ENCODE peak calls at places on chromosomes 3 and 15, in ten cellular contexts. H is AG09309, E is cardiac fibroblast, L is transverse colon, C is ovary, A is endothelial cell, P is lower lobe of right lung, G is mesothelial cell of epicardium, S is fibroblast of pulmonary artery, W is neural crest cell. Y is an unnamed sample.

GRCh38 chr3:2657408-2657807 is 452.8 kb downstream of the IL5RA start:
- DNase-seq in H (no peak), E (peak; percentile 32), L (no peak), C (no peak), A (no peak), P (no peak), G (no peak), S (peak; percentile 7), W (no peak), Y (no peak)

GRCh38 chr15:89442671-89443307 is 53.6 kb downstream of the RHCG start:
- DNase-seq in H (no peak), E (peak; percentile 37), L (peak; percentile 48), C (no peak), A (peak; percentile 78), P (no peak), G (peak; percentile 77), S (peak; percentile 31), W (peak; percentile 75), Y (no peak)

GRCh38 chr15:95495033-95495541 is 835.4 kb upstream of the NR2F2 start:
- DNase-seq in H (no peak), E (peak; percentile 21), L (no peak), C (no peak), A (no peak), P (no peak), G (no peak), S (peak; percentile 13), W (no peak), Y (no peak)

GRCh38 chr3:148847351-148847750 is 17.7 kb upstream of the CPA3 start:
- DNase-seq in H (peak; percentile 13), E (peak; percentile 4), L (no peak), C (no peak), A (no peak), P (no peak), G (no peak), S (no peak), W (no peak), Y (no peak)

GRCh38 chr15:77798151-77798550 is 165.4 kb upstream of the LINGO1 start:
- DNase-seq in H (no peak), E (no peak), L (no peak), C (no peak), A (no peak), P (no peak), G (no peak), S (no peak), W (no peak), Y (no peak)

GRCh38 chr15:64013179-64014043 is 32.9 kb downstream of the DAPK2 start:
- DNase-seq in H (no peak), E (peak; percentile 26), L (peak; percentile 56), C (no peak), A (no peak), P (no peak), G (no peak), S (no peak), W (no peak), Y (no peak)

GRCh38 chr15:40338041-40338657 is 2.6 kb downstream of the CCDC9B start:
- DNase-seq in H (no peak), E (peak; percentile 79), L (peak; percentile 81), C (peak; percentile 45), A (peak; percentile 80), P (peak; percentile 89), G (peak; percentile 67), S (peak; percentile 75), W (peak; percentile 79), Y (no peak)

GRCh38 chr3:24316887-24317383 is 177.7 kb downstream of the THRB start:
- DNase-seq in H (no peak), E (peak; percentile 17), L (peak; percentile 68), C (no peak), A (no peak), P (no peak), G (no peak), S (peak; percentile 8), W (no peak), Y (no peak)

GRCh38 chr3:39000008-39000450 is 51.7 kb downstream of the SCN11A start:
- DNase-seq in H (peak; percentile 46), E (peak; percentile 63), L (no peak), C (no peak), A (no peak), P (no peak), G (no peak), S (peak; percentile 73), W (no peak), Y (no peak)

GRCh38 chr15:62932436-62932835 is 110.1 kb upstream of the TPM1 start:
- DNase-seq in H (peak; percentile 95), E (peak; percentile 68), L (no peak), C (no peak), A (no peak), P (no peak), G (no peak), S (peak; percentile 85), W (no peak), Y (no peak)

GRCh38 chr3:104460477-104461406 is 906.0 kb upstream of the ALCAM start:
- DNase-seq in H (peak; percentile 63), E (peak; percentile 51), L (no peak), C (no peak), A (no peak), P (no peak), G (no peak), S (peak; percentile 57), W (no peak), Y (no peak)
- TF ChIP-seq CTCF in H (peak; percentile 58), E (peak; percentile 28), L (no peak), C (no peak), A (no peak), P (peak; percentile 14), G (no peak), S (peak; percentile 45), W (peak; percentile 59), Y (peak; percentile 83)

GRCh38 chr3:113628788-113629187 is 67.7 kb downstream of the USF3 start:
- DNase-seq in H (no peak), E (no peak), L (no peak), C (no peak), A (no peak), P (no peak), G (no peak), S (no peak), W (no peak), Y (no peak)

GRCh38 chr3:113625724-113626348 is 70.6 kb downstream of the USF3 start:
- DNase-seq in H (no peak), E (no peak), L (no peak), C (no peak), A (no peak), P (no peak), G (no peak), S (no peak), W (no peak), Y (no peak)

GRCh38 chr3:113628316-113628715 is 68.1 kb downstream of the USF3 start:
- DNase-seq in H (no peak), E (no peak), L (no peak), C (no peak), A (no peak), P (no peak), G (no peak), S (no peak), W (no peak), Y (no peak)

GRCh38 chr3:113623827-113624226 is 72.6 kb downstream of the USF3 start:
- DNase-seq in H (no peak), E (no peak), L (no peak), C (no peak), A (no peak), P (no peak), G (no peak), S (no peak), W (no peak), Y (no peak)

DNA sequence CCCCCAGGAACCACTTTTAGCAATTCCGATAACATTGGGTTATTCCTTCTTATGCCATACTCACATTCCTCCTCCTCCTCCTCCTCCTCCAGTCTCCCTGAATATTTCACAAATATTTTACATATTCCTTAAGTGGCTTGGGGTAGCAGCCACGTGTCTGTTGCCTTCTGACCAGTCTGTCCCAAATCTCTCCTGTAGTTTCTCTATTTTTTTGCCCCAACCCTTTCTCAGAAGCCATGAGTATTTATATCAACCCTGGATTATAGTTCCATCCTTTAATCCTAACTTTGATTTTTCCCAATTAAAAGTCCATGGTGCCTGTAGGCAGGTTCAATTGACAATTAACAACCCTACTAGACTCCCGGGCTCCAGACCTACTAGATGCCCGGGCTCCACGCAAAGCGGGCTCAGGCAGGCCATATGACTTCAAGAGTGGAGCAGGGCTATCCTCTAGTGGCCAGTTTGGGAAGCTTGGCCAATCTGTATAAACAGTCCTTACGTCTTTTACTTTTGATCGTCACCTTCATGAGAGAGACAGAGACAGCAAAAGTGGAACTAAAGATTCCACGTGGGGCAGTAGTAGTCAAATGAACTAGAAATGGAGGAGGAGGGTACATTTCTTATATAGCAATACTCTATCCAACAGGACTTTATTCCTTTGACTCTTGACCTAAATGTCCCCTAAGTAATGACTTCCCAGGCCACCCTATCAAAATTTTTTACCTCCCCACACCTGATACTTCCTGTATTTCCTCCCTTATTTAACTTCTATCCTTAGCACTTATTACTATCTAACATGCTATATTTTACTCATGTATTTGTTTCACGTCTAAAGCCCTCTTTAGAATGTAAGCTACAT is 69.7 kb downstream of the USF3 start:
- DNase-seq in H (peak; percentile 18), E (peak; percentile 71), L (peak; percentile 57), C (peak; percentile 19), A (peak; percentile 58), P (no peak), G (peak; percentile 45), S (peak; percentile 72), W (peak; percentile 38), Y (no peak)
- TF ChIP-seq CTCF in H (peak; percentile 96), E (peak; percentile 96), L (peak; percentile 82), C (peak; percentile 62), A (peak; percentile 68), P (peak; percentile 81), G (peak; percentile 44), S (peak; percentile 99), W (peak; percentile 82), Y (peak; percentile 94)

DNA sequence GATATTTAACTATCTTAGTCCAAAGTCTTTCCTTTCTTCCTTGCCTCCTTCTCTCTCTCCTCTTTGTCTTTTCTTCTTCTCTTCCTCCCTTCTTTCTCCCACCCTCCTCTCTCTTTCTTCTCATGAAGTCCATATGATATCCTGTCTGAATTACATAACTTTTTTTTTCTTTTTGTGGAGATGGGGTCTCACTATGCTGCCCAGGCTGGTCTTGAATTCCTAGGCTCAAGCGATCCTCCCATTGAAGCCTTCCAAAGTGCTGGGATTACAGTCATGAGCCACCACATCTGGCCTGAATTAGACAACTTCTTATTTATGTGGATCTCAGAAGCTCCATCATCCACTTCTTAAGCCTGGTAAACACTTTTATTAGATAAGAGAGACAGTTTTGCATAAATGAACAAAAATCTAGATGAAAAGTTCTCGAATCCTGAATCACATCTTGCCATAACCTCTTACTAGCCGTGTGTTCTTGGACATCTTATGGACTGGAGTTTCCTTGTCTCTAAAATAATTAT is 206.5 kb downstream of the LPP start:
- DNase-seq in H (no peak), E (no peak), L (no peak), C (no peak), A (no peak), P (no peak), G (no peak), S (no peak), W (no peak), Y (no peak)
- TF ChIP-seq CTCF in H (no peak), E (no peak), L (no peak), C (no peak), A (no peak), P (no peak), G (no peak), S (no peak), W (no peak), Y (no peak)

DNA sequence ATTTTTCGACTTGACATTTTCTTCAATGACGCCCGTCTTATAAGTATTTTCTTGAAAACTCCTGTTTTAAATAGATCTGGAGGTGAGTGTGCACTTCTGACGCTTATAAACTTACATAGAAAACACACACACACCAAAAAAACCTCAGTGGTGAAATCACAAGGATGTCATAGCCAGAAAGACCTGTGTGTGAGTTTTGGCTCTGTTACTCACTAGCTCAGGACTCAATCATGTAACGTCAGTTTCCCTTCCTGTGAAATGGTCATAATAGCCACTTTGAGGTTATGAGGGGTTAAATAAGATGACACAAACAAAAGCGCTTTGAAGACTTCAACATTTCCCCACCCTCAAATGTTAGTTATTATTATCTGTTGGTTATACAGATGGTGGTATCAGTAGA is 1.8 kb downstream of the IL20RB start:
- DNase-seq in H (no peak), E (no peak), L (no peak), C (no peak), A (no peak), P (no peak), G (no peak), S (no peak), W (no peak), Y (no peak)
- TF ChIP-seq CTCF in H (no peak), E (no peak), L (no peak), C (no peak), A (no peak), P (no peak), G (no peak), S (no peak), W (no peak), Y (no peak)